ENCODE peak calls at places on chromosome 2, in five cellular contexts. H is mesenchymal stem cell, E is H1, F is trophoblast cell, P is neuronal stem cell. Z is an unnamed sample.
A peak's percentile ranks its signal among the peaks of the same experiment; 100 is the strongest.

GRCh38 chr2:25684577-25684976 is 11.2 kb upstream of the DTNB start:
- DNase-seq in H (no peak), E (no peak), F (no peak), P (no peak), Z (no peak)

GRCh38 chr2:109270758-109271305 is 141.8 kb downstream of the SH3RF3 start:
- DNase-seq in H (no peak), E (no peak), F (no peak), P (no peak), Z (no peak)

GRCh38 chr2:147045113-147045512 is 799.7 kb upstream of the ACVR2A start:
- DNase-seq in H (peak; percentile 37), E (peak; percentile 41), F (peak; percentile 72), P (peak; percentile 50), Z (peak; percentile 68)

GRCh38 chr2:144959416-144959815 is 439.5 kb upstream of the ZEB2 start:
- DNase-seq in H (no peak), E (no peak), F (no peak), P (no peak), Z (no peak)

GRCh38 chr2:23564618-23564967 is 179.6 kb downstream of the KLHL29 start:
- DNase-seq in H (peak; percentile 29), E (no peak), F (no peak), P (no peak), Z (no peak)

GRCh38 chr2:234146087-234146826 is 95.8 kb downstream of the SPP2 start:
- DNase-seq in H (peak; percentile 83), E (no peak), F (no peak), P (no peak), Z (no peak)

GRCh38 chr2:235343869-235344268 is 150.0 kb upstream of the AGAP1 start:
- DNase-seq in H (peak; percentile 51), E (no peak), F (no peak), P (no peak), Z (no peak)

GRCh38 chr2:109409347-109410020 is 204.3 kb downstream of the SEPTIN10 start:
- DNase-seq in H (no peak), E (no peak), F (no peak), P (no peak), Z (no peak)

GRCh38 chr2:198098918-198099317 is 294.5 kb downstream of the PLCL1 start:
- DNase-seq in H (no peak), E (peak; percentile 15), F (no peak), P (peak; percentile 21), Z (peak; percentile 39)

GRCh38 chr2:67899187-67899586 is 163.6 kb downstream of the C1D start:
- DNase-seq in H (no peak), E (no peak), F (no peak), P (no peak), Z (no peak)

GRCh38 chr2:27152102-27152795 is 3.4 kb downstream of the TCF23 start:
- DNase-seq in H (no peak), E (no peak), F (no peak), P (no peak), Z (peak; percentile 65)

GRCh38 chr2:26768759-26769500 is 4.8 kb downstream of the SLC35F6 start:
- DNase-seq in H (peak; percentile 45), E (no peak), F (peak; percentile 68), P (no peak), Z (no peak)

GRCh38 chr2:39629646-39630045 is 36.1 kb upstream of the TMEM178A start:
- DNase-seq in H (no peak), E (no peak), F (no peak), P (no peak), Z (no peak)

GRCh38 chr2:64259301-64259700 is 115.1 kb upstream of the PELI1 start:
- DNase-seq in H (no peak), E (no peak), F (no peak), P (no peak), Z (no peak)

GRCh38 chr2:174779361-174779928 is 15.2 kb upstream of the CHRNA1 start:
- DNase-seq in H (peak; percentile 47), E (no peak), F (peak; percentile 38), P (no peak), Z (no peak)

GRCh38 chr2:74540291-74540690 is 10.6 kb downstream of the HTRA2 start:
- DNase-seq in H (no peak), E (no peak), F (no peak), P (no peak), Z (no peak)

GRCh38 chr2:105779394-105779793 is 34.7 kb downstream of the NCK2 start:
- DNase-seq in H (no peak), E (no peak), F (no peak), P (no peak), Z (no peak)

GRCh38 chr2:168107322-168107721 is 140.1 kb downstream of the STK39 start:
- DNase-seq in H (peak; percentile 4), E (no peak), F (no peak), P (no peak), Z (no peak)
- H2AK5ac ChIP-seq in H (no peak overlapping the region), E (no peak overlapping the region), F (no peak overlapping the region), P (no peak overlapping the region), Z (no peak overlapping the region)

GRCh38 chr2:167298017-167298416 is 409.7 kb downstream of the XIRP2 start:
- DNase-seq in H (no peak), E (no peak), F (no peak), P (no peak), Z (no peak)
- H2BK12ac ChIP-seq in H (no peak overlapping the region), E (no peak overlapping the region), F (no peak overlapping the region), P (no peak overlapping the region), Z (no peak overlapping the region)

DNA sequence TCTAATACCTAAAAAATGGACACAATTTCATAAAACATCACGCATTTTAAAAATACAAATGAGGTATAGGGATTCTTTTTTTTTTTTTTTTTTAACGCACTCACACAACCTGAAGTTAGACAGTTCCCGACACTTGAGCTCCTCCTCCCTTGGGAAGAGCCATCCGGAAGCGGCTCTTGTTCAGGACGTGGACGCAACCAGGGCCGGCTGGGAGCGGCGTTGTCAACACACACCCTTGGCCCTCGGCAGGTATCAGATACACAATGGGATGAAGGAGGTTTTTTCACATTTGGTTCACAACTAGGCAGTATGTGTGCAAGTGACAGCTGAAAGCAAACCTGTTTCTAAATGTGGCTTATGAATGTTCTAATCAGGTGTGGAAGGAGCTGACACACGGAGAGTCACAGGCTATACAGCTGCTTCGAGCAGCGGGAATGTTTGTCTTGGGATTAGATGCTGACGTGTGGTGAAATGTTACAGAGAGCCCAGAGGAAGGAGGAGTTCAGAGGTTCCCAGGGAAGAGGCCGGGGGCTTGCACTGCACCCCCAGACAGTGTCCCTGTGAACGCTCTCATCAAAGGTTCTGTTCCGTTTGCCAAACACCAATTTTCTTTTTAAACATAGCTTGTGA is 111.1 kb downstream of the PXDN start:
- DNase-seq in H (peak; percentile 58), E (no peak), F (no peak), P (no peak), Z (no peak)
- H2AK5ac ChIP-seq in H (peak overlapping the region; percentile 4), E (no peak overlapping the region), F (no peak overlapping the region), P (no peak overlapping the region), Z (no peak overlapping the region)

GRCh38 chr2:9268310-9269081 is 61.9 kb downstream of the ASAP2 start:
- DNase-seq in H (no peak), E (no peak), F (no peak), P (no peak), Z (no peak)
- H2BK12ac ChIP-seq in H (no peak overlapping the region), E (no peak overlapping the region), F (no peak overlapping the region), P (no peak overlapping the region), Z (no peak overlapping the region)

DNA sequence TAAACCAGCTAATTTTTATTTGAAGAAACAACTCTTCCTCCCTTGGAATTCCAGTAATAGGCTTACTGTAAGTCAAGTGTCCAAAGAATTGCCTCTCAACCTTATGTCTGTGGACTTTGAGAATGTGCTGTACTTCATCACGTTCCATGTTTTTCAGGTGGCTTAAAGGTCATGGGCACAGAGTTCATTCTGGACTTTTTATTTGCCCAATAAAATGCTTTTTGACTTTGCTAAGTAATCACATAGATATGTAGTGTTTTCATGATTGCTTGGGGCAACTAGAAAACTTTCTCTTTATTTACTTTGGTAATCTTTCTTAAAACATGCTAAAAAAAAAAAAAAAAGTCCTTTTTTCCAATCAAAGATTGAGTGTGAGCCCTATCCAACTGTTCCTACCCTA is 10.4 kb upstream of the DNAH7 start:
- DNase-seq in H (no peak), E (no peak), F (no peak), P (no peak), Z (no peak)
- H2AK5ac ChIP-seq in H (no peak overlapping the region), E (no peak overlapping the region), F (no peak overlapping the region), P (no peak overlapping the region), Z (no peak overlapping the region)

DNA sequence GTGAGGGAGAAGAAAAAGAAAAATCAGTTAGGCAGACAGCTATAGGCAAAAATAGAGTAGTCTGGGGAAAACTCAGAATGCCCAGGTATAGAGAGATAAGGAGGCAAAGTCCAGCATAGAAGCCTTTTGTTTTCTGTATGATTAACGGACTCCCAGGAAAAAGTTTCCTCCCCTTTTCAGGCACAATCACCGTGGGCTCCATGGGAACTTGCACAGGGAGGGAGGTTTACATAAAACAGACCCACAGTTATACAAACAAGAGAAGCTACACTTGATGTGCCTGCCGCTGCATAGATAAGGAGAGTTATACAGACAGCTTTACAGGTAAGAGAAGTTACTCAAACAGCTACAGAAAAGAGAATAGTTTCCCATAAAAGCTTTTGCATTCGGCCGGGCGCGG is 39.2 kb upstream of the SULT1C3 start:
- DNase-seq in H (no peak), E (no peak), F (no peak), P (no peak), Z (no peak)
- H2BK12ac ChIP-seq in H (no peak overlapping the region), E (no peak overlapping the region), F (no peak overlapping the region), P (no peak overlapping the region), Z (no peak overlapping the region)

Z was measured in H9.